ENCODE peak calls at places on chromosomes 6 and 20, in ten cellular contexts. One of them, this sample, is unnamed.

GRCh38 chr20:33183292-33183691 is 15.3 kb downstream of the BPIFA2 start:
- DNase-seq in Peyer's patch: no peak
- DNase-seq in HepG2: no peak
- DNase-seq in heart left ventricle: no peak
- DNase-seq in IMR-90: no peak
- DNase-seq in right lobe of liver: no peak
- DNase-seq in gastrocnemius medialis: no peak
- DNase-seq in uterus: no peak
- DNase-seq in ovary: no peak
- DNase-seq in A549: no peak
- DNase-seq in this sample: no peak

GRCh38 chr6:71375676-71376075 is 87.1 kb downstream of the OGFRL1 start:
- DNase-seq in gastrocnemius medialis: no peak
- DNase-seq in uterus: no peak
- DNase-seq in ovary: no peak
- DNase-seq in IMR-90: no peak
- DNase-seq in heart left ventricle: no peak
- DNase-seq in right lobe of liver: no peak
- DNase-seq in HepG2: peak; percentile 39
- DNase-seq in Peyer's patch: no peak
- DNase-seq in A549: no peak
- DNase-seq in this sample: no peak

GRCh38 chr6:45617441-45617840 is 239.7 kb upstream of the SUPT3H start:
- DNase-seq in Peyer's patch: no peak
- DNase-seq in uterus: no peak
- DNase-seq in right lobe of liver: no peak
- DNase-seq in A549: no peak
- DNase-seq in ovary: no peak
- DNase-seq in heart left ventricle: no peak
- DNase-seq in IMR-90: peak; percentile 19
- DNase-seq in gastrocnemius medialis: no peak
- DNase-seq in HepG2: no peak
- DNase-seq in this sample: no peak

GRCh38 chr20:57737349-57737748 is 27.5 kb upstream of the PMEPA1 start:
- DNase-seq in heart left ventricle: no peak
- DNase-seq in gastrocnemius medialis: no peak
- DNase-seq in HepG2: no peak
- DNase-seq in ovary: no peak
- DNase-seq in IMR-90: no peak
- DNase-seq in Peyer's patch: no peak
- DNase-seq in right lobe of liver: no peak
- DNase-seq in uterus: no peak
- DNase-seq in A549: no peak
- DNase-seq in this sample: no peak

GRCh38 chr6:161227004-161227950 is 46.6 kb downstream of the AGPAT4 start:
- DNase-seq in ovary: no peak
- DNase-seq in HepG2: no peak
- DNase-seq in heart left ventricle: no peak
- DNase-seq in uterus: no peak
- DNase-seq in gastrocnemius medialis: no peak
- DNase-seq in Peyer's patch: no peak
- DNase-seq in right lobe of liver: no peak
- DNase-seq in IMR-90: peak; percentile 76
- DNase-seq in A549: no peak
- DNase-seq in this sample: no peak

GRCh38 chr6:156963712-156964700 is 186.8 kb downstream of the ARID1B start:
- DNase-seq in gastrocnemius medialis: no peak
- DNase-seq in IMR-90: peak; percentile 63
- DNase-seq in right lobe of liver: no peak
- DNase-seq in HepG2: peak; percentile 28
- DNase-seq in A549: no peak
- DNase-seq in uterus: no peak
- DNase-seq in Peyer's patch: no peak
- DNase-seq in heart left ventricle: no peak
- DNase-seq in ovary: no peak
- DNase-seq in this sample: no peak

GRCh38 chr20:52800734-52801627 is 171.2 kb upstream of the TSHZ2 start:
- DNase-seq in gastrocnemius medialis: no peak
- DNase-seq in uterus: no peak
- DNase-seq in right lobe of liver: no peak
- DNase-seq in HepG2: no peak
- DNase-seq in Peyer's patch: no peak
- DNase-seq in IMR-90: no peak
- DNase-seq in heart left ventricle: no peak
- DNase-seq in A549: no peak
- DNase-seq in ovary: no peak
- DNase-seq in this sample: no peak

GRCh38 chr20:20003088-20003954 is 13.8 kb upstream of the NAA20 start:
- DNase-seq in right lobe of liver: no peak
- DNase-seq in IMR-90: peak; percentile 40
- DNase-seq in ovary: peak; percentile 52
- DNase-seq in A549: no peak
- DNase-seq in heart left ventricle: peak; percentile 68
- DNase-seq in Peyer's patch: no peak
- DNase-seq in gastrocnemius medialis: peak; percentile 69
- DNase-seq in HepG2: no peak
- DNase-seq in uterus: peak; percentile 83
- DNase-seq in this sample: no peak

GRCh38 chr20:56628873-56629463 is at the start of gene TFAP2C:
- DNase-seq in right lobe of liver: no peak
- DNase-seq in IMR-90: no peak
- DNase-seq in gastrocnemius medialis: no peak
- DNase-seq in heart left ventricle: peak; percentile 37
- DNase-seq in A549: peak; percentile 89
- DNase-seq in uterus: peak; percentile 30
- DNase-seq in ovary: peak; percentile 23
- DNase-seq in Peyer's patch: no peak
- DNase-seq in HepG2: no peak
- DNase-seq in this sample: no peak

GRCh38 chr6:72348926-72349325 is 272.9 kb upstream of the KCNQ5 start:
- DNase-seq in right lobe of liver: no peak
- DNase-seq in Peyer's patch: no peak
- DNase-seq in A549: no peak
- DNase-seq in heart left ventricle: no peak
- DNase-seq in uterus: no peak
- DNase-seq in ovary: no peak
- DNase-seq in gastrocnemius medialis: no peak
- DNase-seq in HepG2: no peak
- DNase-seq in IMR-90: peak; percentile 86
- DNase-seq in this sample: no peak

DNA sequence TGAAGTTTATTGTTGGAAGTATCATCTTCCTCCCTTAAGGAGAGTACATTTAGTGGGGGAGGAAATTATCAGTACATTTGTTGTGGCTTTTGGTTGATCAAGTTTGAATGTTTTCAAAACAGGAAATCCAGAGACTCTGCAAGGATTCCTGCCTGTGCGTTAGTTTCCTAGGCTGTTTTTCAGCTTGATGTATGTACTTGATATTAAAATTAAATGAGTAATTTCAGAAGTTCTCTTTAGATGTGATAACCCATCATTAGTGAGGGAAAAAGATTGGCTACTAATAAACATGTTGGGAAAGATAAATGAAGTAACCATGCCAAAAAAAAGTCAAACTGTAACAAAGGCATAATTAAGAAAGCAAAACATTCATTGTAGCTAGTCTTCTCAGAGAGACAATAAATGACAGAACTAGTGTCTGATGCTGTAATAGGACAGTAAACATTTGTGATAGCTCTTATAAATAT is 88.0 kb upstream of the TULP1 start:
- DNase-seq in right lobe of liver: no peak
- DNase-seq in Peyer's patch: no peak
- DNase-seq in uterus: no peak
- DNase-seq in ovary: no peak
- DNase-seq in gastrocnemius medialis: no peak
- DNase-seq in HepG2: no peak
- DNase-seq in A549: no peak
- DNase-seq in heart left ventricle: no peak
- DNase-seq in IMR-90: no peak
- DNase-seq in this sample: no peak
- H3K4me1 ChIP-seq in right lobe of liver: peaks cover 37% of the 10 kb centered on the region
- H3K4me1 ChIP-seq in Peyer's patch: no peaks in the 10 kb centered on the region
- H3K4me1 ChIP-seq in uterus: peaks cover 56% of the 10 kb centered on the region
- H3K4me1 ChIP-seq in ovary: peaks cover 33% of the 10 kb centered on the region
- H3K4me1 ChIP-seq in gastrocnemius medialis: peaks cover 86% of the 10 kb centered on the region
- H3K4me1 ChIP-seq in HepG2: peaks cover 40% of the 10 kb centered on the region
- H3K4me1 ChIP-seq in A549: peaks cover 52% of the 10 kb centered on the region
- H3K4me1 ChIP-seq in heart left ventricle: peaks cover 29% of the 10 kb centered on the region
- H3K4me1 ChIP-seq in IMR-90: peaks cover 14% of the 10 kb centered on the region
- H3K4me1 ChIP-seq in this sample: peaks cover 77% of the 10 kb centered on the region

GRCh38 chr6:83047065-83047754 is 18.4 kb downstream of the UBE3D start:
- DNase-seq in ovary: no peak
- DNase-seq in HepG2: peak; percentile 50
- DNase-seq in gastrocnemius medialis: no peak
- DNase-seq in heart left ventricle: no peak
- DNase-seq in IMR-90: no peak
- DNase-seq in A549: no peak
- DNase-seq in Peyer's patch: no peak
- DNase-seq in uterus: no peak
- DNase-seq in right lobe of liver: no peak
- DNase-seq in this sample: no peak
- TF ChIP-seq POLR2A in ovary: no peak
- TF ChIP-seq POLR2A in HepG2: no peak
- TF ChIP-seq POLR2A in gastrocnemius medialis: no peak
- TF ChIP-seq POLR2A in heart left ventricle: no peak
- TF ChIP-seq POLR2A in IMR-90: no peak
- TF ChIP-seq POLR2A in A549: no peak
- TF ChIP-seq POLR2A in Peyer's patch: no peak
- TF ChIP-seq POLR2A in uterus: no peak
- TF ChIP-seq POLR2A in right lobe of liver: no peak
- TF ChIP-seq POLR2A in this sample: no peak

DNA sequence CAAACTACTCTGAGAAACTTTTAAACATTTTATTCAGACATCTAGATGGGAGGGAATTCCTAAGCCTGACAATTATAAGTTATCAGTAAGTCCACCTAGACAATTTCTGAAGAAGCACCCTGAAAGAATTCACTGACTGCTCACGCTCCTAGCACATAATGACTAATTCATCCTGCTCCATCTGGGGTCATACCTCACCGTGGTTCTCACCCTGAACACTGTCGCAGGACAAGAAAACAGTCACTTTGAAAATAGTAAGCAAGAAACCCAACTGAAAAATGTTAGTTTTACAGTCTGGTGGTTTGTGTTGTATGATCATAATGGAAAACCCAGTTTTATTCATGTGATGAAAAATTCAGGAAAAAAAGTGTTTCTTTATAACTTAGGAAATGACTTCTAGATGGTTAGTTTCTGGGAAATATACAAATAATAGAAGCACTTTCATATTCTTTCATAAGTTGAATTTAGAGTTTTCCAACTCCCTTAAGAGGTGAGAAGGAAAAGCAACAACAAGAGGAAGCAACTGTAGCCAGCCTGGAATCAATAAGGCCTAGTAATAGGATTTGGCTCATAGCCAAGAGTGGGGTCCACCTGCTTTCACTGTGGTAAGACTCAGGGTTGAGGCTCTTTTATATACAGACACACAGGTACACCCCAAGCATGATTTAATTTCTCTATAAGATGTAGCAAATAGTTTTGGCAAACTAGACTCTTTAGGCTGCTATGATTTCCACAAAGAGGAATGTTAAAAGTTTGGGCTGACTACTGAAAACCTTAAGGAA is 94.1 kb downstream of the HIVEP2 start:
- DNase-seq in gastrocnemius medialis: no peak
- DNase-seq in heart left ventricle: no peak
- DNase-seq in right lobe of liver: no peak
- DNase-seq in A549: no peak
- DNase-seq in HepG2: no peak
- DNase-seq in uterus: no peak
- DNase-seq in ovary: no peak
- DNase-seq in IMR-90: peak; percentile 71
- DNase-seq in Peyer's patch: no peak
- DNase-seq in this sample: no peak
- H3K4me1 ChIP-seq in gastrocnemius medialis: peaks cover 90% of the 10 kb centered on the region
- H3K4me1 ChIP-seq in heart left ventricle: peaks cover 47% of the 10 kb centered on the region
- H3K4me1 ChIP-seq in right lobe of liver: peaks cover 27% of the 10 kb centered on the region
- H3K4me1 ChIP-seq in A549: peaks cover 29% of the 10 kb centered on the region
- H3K4me1 ChIP-seq in HepG2: peaks cover 25% of the 10 kb centered on the region
- H3K4me1 ChIP-seq in uterus: no peaks in the 10 kb centered on the region
- H3K4me1 ChIP-seq in ovary: peaks cover 15% of the 10 kb centered on the region
- H3K4me1 ChIP-seq in IMR-90: peaks cover 11% of the 10 kb centered on the region
- H3K4me1 ChIP-seq in Peyer's patch: peaks cover 11% of the 10 kb centered on the region
- H3K4me1 ChIP-seq in this sample: peaks cover 6% of the 10 kb centered on the region

GRCh38 chr6:83068628-83069027 is 1.2 kb downstream of the DOP1A start:
- DNase-seq in uterus: no peak
- DNase-seq in ovary: no peak
- DNase-seq in IMR-90: no peak
- DNase-seq in gastrocnemius medialis: no peak
- DNase-seq in HepG2: no peak
- DNase-seq in heart left ventricle: no peak
- DNase-seq in right lobe of liver: no peak
- DNase-seq in A549: no peak
- DNase-seq in Peyer's patch: no peak
- DNase-seq in this sample: no peak

GRCh38 chr6:83067448-83068413 is at the start of gene DOP1A:
- DNase-seq in HepG2: peak; percentile 86
- DNase-seq in A549: peak; percentile 73
- DNase-seq in ovary: peak; percentile 96
- DNase-seq in heart left ventricle: peak; percentile 96
- DNase-seq in gastrocnemius medialis: peak; percentile 86
- DNase-seq in Peyer's patch: peak; percentile 97
- DNase-seq in right lobe of liver: peak; percentile 97
- DNase-seq in IMR-90: peak; percentile 91
- DNase-seq in uterus: peak; percentile 93
- DNase-seq in this sample: peak; percentile 90

GRCh38 chr6:83069633-83070032 is 2.2 kb downstream of the DOP1A start:
- DNase-seq in A549: no peak
- DNase-seq in ovary: no peak
- DNase-seq in right lobe of liver: no peak
- DNase-seq in heart left ventricle: no peak
- DNase-seq in uterus: no peak
- DNase-seq in gastrocnemius medialis: no peak
- DNase-seq in IMR-90: no peak
- DNase-seq in HepG2: no peak
- DNase-seq in Peyer's patch: no peak
- DNase-seq in this sample: no peak

GRCh38 chr6:83062225-83062624 is 3.4 kb downstream of the UBE3D start:
- DNase-seq in HepG2: no peak
- DNase-seq in IMR-90: peak; percentile 67
- DNase-seq in heart left ventricle: no peak
- DNase-seq in uterus: no peak
- DNase-seq in right lobe of liver: no peak
- DNase-seq in A549: no peak
- DNase-seq in ovary: no peak
- DNase-seq in Peyer's patch: no peak
- DNase-seq in gastrocnemius medialis: no peak
- DNase-seq in this sample: no peak

DNA sequence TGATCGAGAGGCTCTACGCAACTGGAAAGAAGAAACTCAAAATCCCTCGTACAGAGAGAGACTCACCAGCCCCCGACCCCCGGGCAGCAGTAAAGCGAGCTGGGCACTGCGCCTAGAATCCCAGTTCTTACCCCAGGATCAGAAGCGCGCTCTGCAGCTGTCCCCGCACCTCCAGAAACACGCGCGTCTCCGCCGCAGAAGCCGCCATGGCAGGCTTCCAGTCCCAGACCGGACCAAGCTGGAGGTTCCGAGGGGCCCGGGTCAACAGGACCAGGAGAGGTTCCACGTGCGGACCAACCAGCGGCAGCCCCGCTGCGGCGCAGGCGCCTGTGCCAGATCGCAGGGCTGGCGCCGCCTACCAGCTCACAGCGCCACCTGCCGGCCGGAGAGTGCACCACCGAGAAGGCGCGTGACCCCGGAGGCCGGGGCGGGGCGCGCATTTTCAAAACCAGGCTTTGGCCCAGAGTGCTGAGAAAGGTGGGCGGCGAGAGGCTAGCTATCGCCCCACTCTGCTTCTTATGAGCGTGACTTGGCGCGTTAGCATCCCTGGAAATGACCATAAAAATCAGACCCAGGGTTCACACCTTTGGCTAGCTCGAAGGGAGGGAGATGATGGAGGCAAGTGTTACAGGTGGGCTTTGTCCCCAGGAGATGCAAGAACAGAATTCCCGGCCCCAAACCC is at the start of gene UBE3D:
- DNase-seq in gastrocnemius medialis: peak; percentile 72
- DNase-seq in IMR-90: peak; percentile 75
- DNase-seq in HepG2: peak; percentile 81
- DNase-seq in uterus: peak; percentile 87
- DNase-seq in A549: peak; percentile 70
- DNase-seq in ovary: peak; percentile 91
- DNase-seq in right lobe of liver: peak; percentile 95
- DNase-seq in heart left ventricle: peak; percentile 89
- DNase-seq in Peyer's patch: peak; percentile 95
- DNase-seq in this sample: peak; percentile 83
- TF ChIP-seq POLR2A in gastrocnemius medialis: no peak
- TF ChIP-seq POLR2A in IMR-90: no peak
- TF ChIP-seq POLR2A in HepG2: peak; percentile 91
- TF ChIP-seq POLR2A in uterus: peak; percentile 39
- TF ChIP-seq POLR2A in A549: peak; percentile 72
- TF ChIP-seq POLR2A in ovary: no peak
- TF ChIP-seq POLR2A in right lobe of liver: peak; percentile 56
- TF ChIP-seq POLR2A in heart left ventricle: no peak
- TF ChIP-seq POLR2A in Peyer's patch: peak; percentile 25
- TF ChIP-seq POLR2A in this sample: no peak

This sample was measured in tibial nerve.